ENCODE peak calls at places on chromosomes 5 and 9, in nine cellular contexts. A is CD8-positive, alpha-beta memory T cell; D is GM20000; W is 8988T; F is erythroblast; H is Daoy; P is stimulated activated CD4-positive, alpha-beta T cell treated with anti-CD3 and anti-CD28 coated beads, Interleukin-15, amount 100 ng/mL, for 1 hour; L is psoas muscle; X is GM04503. Y is an unnamed sample.
A peak's percentile ranks its signal among the peaks of the same experiment; 100 is the strongest.

GRCh38 chr9:100099722-100100042 is 639 bp downstream of the INVS start:
- DNase-seq in L (no peak), X (no peak), D (no peak), A (no peak), F (no peak), W (no peak), P (no peak), H (peak; percentile 56), Y (peak; percentile 30)

GRCh38 chr5:132327278-132327959 is 33.2 kb downstream of the SLC22A4 start:
- DNase-seq in W (no peak), H (no peak), F (peak; percentile 42), D (no peak), P (no peak), L (no peak), X (peak; percentile 21), A (no peak), Y (no peak)

GRCh38 chr9:113155911-113156559 is 5.2 kb downstream of the SLC31A2 start:
- DNase-seq in H (no peak), L (no peak), A (peak; percentile 48), W (no peak), F (no peak), P (no peak), X (no peak), D (no peak), Y (no peak)

GRCh38 chr5:172009536-172010270 is 3.3 kb upstream of the FBXW11 start:
- DNase-seq in W (no peak), H (no peak), X (no peak), A (no peak), L (no peak), F (no peak), P (no peak), D (no peak), Y (no peak)

GRCh38 chr5:128446-128845 is 36.5 kb downstream of the PLEKHG4B start:
- DNase-seq in X (no peak), F (no peak), P (no peak), W (no peak), L (no peak), H (no peak), D (no peak), A (no peak), Y (no peak)

GRCh38 chr9:78666818-78667429 is 370.0 kb downstream of the PSAT1 start:
- DNase-seq in F (no peak), W (no peak), H (no peak), P (no peak), A (no peak), X (no peak), D (no peak), L (no peak), Y (no peak)

GRCh38 chr5:125485003-125485641 is 738.7 kb upstream of the ZNF608 start:
- DNase-seq in P (no peak), D (no peak), W (no peak), A (no peak), X (peak; percentile 100), F (no peak), H (peak; percentile 96), L (no peak), Y (no peak)

GRCh38 chr5:3033033-3033755 is 281.7 kb upstream of the IRX2 start:
- DNase-seq in X (no peak), P (no peak), F (no peak), A (no peak), W (no peak), D (no peak), L (no peak), H (no peak), Y (no peak)

GRCh38 chr5:161442471-161442870 is 104.1 kb downstream of the GABRB2 start:
- DNase-seq in H (no peak), X (no peak), P (no peak), W (no peak), A (no peak), L (no peak), F (no peak), D (no peak), Y (no peak)

GRCh38 chr9:137271696-137272076 is 5.8 kb upstream of the TOR4A start:
- DNase-seq in X (no peak), W (no peak), F (no peak), H (no peak), D (no peak), A (no peak), L (no peak), P (no peak), Y (no peak)

GRCh38 chr5:176183321-176184074 is 54.7 kb upstream of the SIMC1 start:
- DNase-seq in D (no peak), A (no peak), W (no peak), P (no peak), L (no peak), F (no peak), X (no peak), H (no peak), Y (no peak)

GRCh38 chr5:113056988-113057387 is 80.4 kb downstream of the DCP2 start:
- DNase-seq in H (no peak), L (no peak), D (no peak), F (no peak), X (no peak), A (no peak), W (no peak), P (no peak), Y (no peak)

GRCh38 chr9:105069285-105070065 is 141.5 kb upstream of the ABCA1 start:
- DNase-seq in L (no peak), D (no peak), H (no peak), F (no peak), A (no peak), X (no peak), P (no peak), W (no peak), Y (no peak)

GRCh38 chr9:80679920-80680319 is 1009.4 kb downstream of the TLE1 start:
- DNase-seq in L (no peak), H (no peak), P (no peak), D (no peak), F (no peak), X (no peak), A (no peak), W (no peak), Y (no peak)

GRCh38 chr9:29245351-29245750 is 1672.1 kb upstream of the C9orf72 start:
- DNase-seq in H (no peak), P (no peak), A (no peak), D (no peak), W (no peak), X (no peak), F (no peak), L (no peak), Y (no peak)

GRCh38 chr9:128020692-128021091 is 39.9 kb upstream of the EEIG1 start:
- DNase-seq in X (no peak), H (no peak), D (peak; percentile 4), A (no peak), F (peak; percentile 23), P (no peak), W (no peak), L (no peak), Y (no peak)

GRCh38 chr5:156779436-156779835 is 70.7 kb upstream of the PPP1R2B start:
- DNase-seq in X (no peak), F (no peak), H (no peak), A (no peak), L (no peak), P (no peak), W (no peak), D (no peak), Y (no peak)

GRCh38 chr9:124394596-124394995 is 20.6 kb downstream of the PSMB7 start:
- DNase-seq in X (no peak), L (no peak), F (no peak), P (no peak), D (no peak), A (no peak), H (no peak), W (no peak), Y (no peak)

GRCh38 chr5:174187001-174187400 is 141.5 kb downstream of the NSG2 start:
- DNase-seq in H (no peak), F (no peak), P (no peak), D (no peak), W (no peak), X (no peak), A (no peak), L (no peak), Y (no peak)